ENCODE peak calls at places on chromosomes 2 and 18, in seven cellular contexts. One of them, this sample, is unnamed. For H3K9me3, the result is how much of the 10 kb centered on the place peaks cover.

GRCh38 chr2:80525152-80525551 is 220.6 kb upstream of the LRRTM1 start:
- DNase-seq in CD8-positive, alpha-beta T cell: no peak
- DNase-seq in A549: no peak
- DNase-seq in sigmoid colon: no peak
- DNase-seq in PC-9: no peak
- DNase-seq in neural progenitor cell: no peak
- DNase-seq in endodermal cell: no peak
- DNase-seq in this sample: no peak

GRCh38 chr2:186995092-186995491 is 146.1 kb upstream of the ZSWIM2 start:
- DNase-seq in sigmoid colon: no peak
- DNase-seq in endodermal cell: no peak
- DNase-seq in CD8-positive, alpha-beta T cell: no peak
- DNase-seq in PC-9: no peak
- DNase-seq in neural progenitor cell: no peak
- DNase-seq in A549: no peak
- DNase-seq in this sample: no peak

GRCh38 chr2:121418494-121419058 is 112.1 kb upstream of the RNU4ATAC start:
- DNase-seq in sigmoid colon: no peak
- DNase-seq in PC-9: no peak
- DNase-seq in CD8-positive, alpha-beta T cell: no peak
- DNase-seq in neural progenitor cell: no peak
- DNase-seq in A549: no peak
- DNase-seq in endodermal cell: no peak
- DNase-seq in this sample: no peak

GRCh38 chr2:7567646-7568045 is 650.4 kb downstream of the RNF144A start:
- DNase-seq in A549: no peak
- DNase-seq in PC-9: no peak
- DNase-seq in sigmoid colon: no peak
- DNase-seq in CD8-positive, alpha-beta T cell: peak
- DNase-seq in neural progenitor cell: no peak
- DNase-seq in endodermal cell: no peak
- DNase-seq in this sample: no peak

GRCh38 chr2:189287982-189288494 is 108.5 kb upstream of the COL5A2 start:
- DNase-seq in neural progenitor cell: peak
- DNase-seq in sigmoid colon: no peak
- DNase-seq in CD8-positive, alpha-beta T cell: no peak
- DNase-seq in A549: peak
- DNase-seq in endodermal cell: no peak
- DNase-seq in PC-9: no peak
- DNase-seq in this sample: no peak

GRCh38 chr18:35460719-35461118 is 37.0 kb downstream of the INO80C start:
- DNase-seq in neural progenitor cell: no peak
- DNase-seq in CD8-positive, alpha-beta T cell: no peak
- DNase-seq in A549: no peak
- DNase-seq in PC-9: peak
- DNase-seq in sigmoid colon: no peak
- DNase-seq in endodermal cell: no peak
- DNase-seq in this sample: no peak

GRCh38 chr2:197890160-197890559 is 85.8 kb downstream of the PLCL1 start:
- DNase-seq in CD8-positive, alpha-beta T cell: no peak
- DNase-seq in endodermal cell: no peak
- DNase-seq in sigmoid colon: no peak
- DNase-seq in PC-9: no peak
- DNase-seq in neural progenitor cell: no peak
- DNase-seq in A549: no peak
- DNase-seq in this sample: no peak

GRCh38 chr2:237686659-237687136 is 59.3 kb downstream of the LRRFIP1 start:
- DNase-seq in A549: no peak
- DNase-seq in neural progenitor cell: no peak
- DNase-seq in sigmoid colon: peak
- DNase-seq in endodermal cell: no peak
- DNase-seq in CD8-positive, alpha-beta T cell: no peak
- DNase-seq in PC-9: no peak
- DNase-seq in this sample: no peak

GRCh38 chr2:108594982-108595464 is 60.8 kb downstream of the LIMS1 start:
- DNase-seq in sigmoid colon: no peak
- DNase-seq in endodermal cell: peak
- DNase-seq in CD8-positive, alpha-beta T cell: no peak
- DNase-seq in PC-9: peak
- DNase-seq in neural progenitor cell: no peak
- DNase-seq in A549: no peak
- DNase-seq in this sample: no peak

GRCh38 chr2:39516347-39517101 is 79.4 kb upstream of the MAP4K3 start:
- DNase-seq in CD8-positive, alpha-beta T cell: no peak
- DNase-seq in A549: no peak
- DNase-seq in endodermal cell: peak
- DNase-seq in PC-9: no peak
- DNase-seq in sigmoid colon: peak
- DNase-seq in neural progenitor cell: peak
- DNase-seq in this sample: no peak

GRCh38 chr18:3747176-3747973 is 297.4 kb downstream of the TGIF1 start:
- DNase-seq in sigmoid colon: no peak
- DNase-seq in neural progenitor cell: no peak
- DNase-seq in CD8-positive, alpha-beta T cell: no peak
- DNase-seq in A549: no peak
- DNase-seq in PC-9: peak
- DNase-seq in endodermal cell: no peak
- DNase-seq in this sample: no peak

GRCh38 chr2:50098242-50098641 is 933.7 kb downstream of the NRXN1 start:
- DNase-seq in A549: no peak
- DNase-seq in endodermal cell: peak
- DNase-seq in sigmoid colon: no peak
- DNase-seq in CD8-positive, alpha-beta T cell: no peak
- DNase-seq in neural progenitor cell: no peak
- DNase-seq in PC-9: no peak
- DNase-seq in this sample: no peak

GRCh38 chr2:26255735-26256384 is 11.1 kb downstream of the HADHB start:
- DNase-seq in A549: no peak
- DNase-seq in sigmoid colon: no peak
- DNase-seq in PC-9: peak
- DNase-seq in endodermal cell: no peak
- DNase-seq in neural progenitor cell: no peak
- DNase-seq in CD8-positive, alpha-beta T cell: no peak
- DNase-seq in this sample: no peak

GRCh38 chr2:47767880-47768609 is 14.9 kb upstream of the MSH6 start:
- DNase-seq in PC-9: no peak
- DNase-seq in CD8-positive, alpha-beta T cell: peak
- DNase-seq in neural progenitor cell: peak
- DNase-seq in endodermal cell: peak
- DNase-seq in sigmoid colon: peak
- DNase-seq in A549: peak
- DNase-seq in this sample: peak

GRCh38 chr2:60046529-60046928 is 506.9 kb downstream of the BCL11A start:
- DNase-seq in CD8-positive, alpha-beta T cell: no peak
- DNase-seq in PC-9: no peak
- DNase-seq in sigmoid colon: no peak
- DNase-seq in A549: no peak
- DNase-seq in endodermal cell: no peak
- DNase-seq in neural progenitor cell: no peak
- DNase-seq in this sample: no peak

GRCh38 chr2:74457549-74458131 is 598 bp upstream of the WBP1 start:
- DNase-seq in neural progenitor cell: peak
- DNase-seq in PC-9: no peak
- DNase-seq in sigmoid colon: peak
- DNase-seq in CD8-positive, alpha-beta T cell: peak
- DNase-seq in A549: peak
- DNase-seq in endodermal cell: peak
- DNase-seq in this sample: peak

GRCh38 chr2:89818873-89819272 is 1127.4 kb downstream of the RPIA start:
- DNase-seq in PC-9: no peak
- DNase-seq in sigmoid colon: no peak
- DNase-seq in CD8-positive, alpha-beta T cell: no peak
- DNase-seq in neural progenitor cell: no peak
- DNase-seq in endodermal cell: no peak
- DNase-seq in A549: no peak
- DNase-seq in this sample: no peak
- H3K9me3 ChIP-seq in PC-9: half or more
- H3K9me3 ChIP-seq in sigmoid colon: under half
- H3K9me3 ChIP-seq in CD8-positive, alpha-beta T cell: under half
- H3K9me3 ChIP-seq in neural progenitor cell: half or more
- H3K9me3 ChIP-seq in endodermal cell: under half
- H3K9me3 ChIP-seq in A549: under half
- H3K9me3 ChIP-seq in this sample: under half

GRCh38 chr2:51998890-51999289 is 967.0 kb upstream of the NRXN1 start:
- DNase-seq in endodermal cell: no peak
- DNase-seq in PC-9: no peak
- DNase-seq in neural progenitor cell: no peak
- DNase-seq in A549: no peak
- DNase-seq in CD8-positive, alpha-beta T cell: no peak
- DNase-seq in sigmoid colon: peak
- DNase-seq in this sample: no peak
- H3K9me3 ChIP-seq in endodermal cell: under half
- H3K9me3 ChIP-seq in PC-9: under half
- H3K9me3 ChIP-seq in neural progenitor cell: under half
- H3K9me3 ChIP-seq in A549: under half
- H3K9me3 ChIP-seq in CD8-positive, alpha-beta T cell: under half
- H3K9me3 ChIP-seq in sigmoid colon: under half
- H3K9me3 ChIP-seq in this sample: under half

DNA sequence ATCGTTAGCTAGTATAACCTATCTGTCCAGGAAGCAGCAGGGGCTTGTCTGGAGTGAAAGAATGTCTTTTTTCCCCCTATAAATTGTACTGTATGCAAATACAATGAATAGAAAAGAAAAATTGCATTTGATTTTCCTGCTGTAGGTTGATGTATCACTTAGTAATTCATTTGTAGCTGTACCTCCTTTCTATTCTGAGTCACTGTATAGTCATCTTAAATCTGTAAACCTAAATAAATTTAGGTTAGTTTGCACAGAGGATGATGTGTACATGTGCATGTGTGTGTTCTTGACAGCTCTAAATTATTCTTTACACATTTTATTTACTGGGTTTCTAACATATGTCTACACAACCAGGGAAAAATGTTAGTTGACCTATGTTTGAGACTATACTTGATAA is 478.7 kb upstream of the CNTNAP5 start:
- DNase-seq in neural progenitor cell: no peak
- DNase-seq in endodermal cell: no peak
- DNase-seq in CD8-positive, alpha-beta T cell: no peak
- DNase-seq in A549: no peak
- DNase-seq in PC-9: no peak
- DNase-seq in sigmoid colon: no peak
- DNase-seq in this sample: no peak
- H3K9me3 ChIP-seq in neural progenitor cell: under half
- H3K9me3 ChIP-seq in endodermal cell: under half
- H3K9me3 ChIP-seq in CD8-positive, alpha-beta T cell: under half
- H3K9me3 ChIP-seq in A549: under half
- H3K9me3 ChIP-seq in PC-9: under half
- H3K9me3 ChIP-seq in sigmoid colon: under half
- H3K9me3 ChIP-seq in this sample: under half

DNA sequence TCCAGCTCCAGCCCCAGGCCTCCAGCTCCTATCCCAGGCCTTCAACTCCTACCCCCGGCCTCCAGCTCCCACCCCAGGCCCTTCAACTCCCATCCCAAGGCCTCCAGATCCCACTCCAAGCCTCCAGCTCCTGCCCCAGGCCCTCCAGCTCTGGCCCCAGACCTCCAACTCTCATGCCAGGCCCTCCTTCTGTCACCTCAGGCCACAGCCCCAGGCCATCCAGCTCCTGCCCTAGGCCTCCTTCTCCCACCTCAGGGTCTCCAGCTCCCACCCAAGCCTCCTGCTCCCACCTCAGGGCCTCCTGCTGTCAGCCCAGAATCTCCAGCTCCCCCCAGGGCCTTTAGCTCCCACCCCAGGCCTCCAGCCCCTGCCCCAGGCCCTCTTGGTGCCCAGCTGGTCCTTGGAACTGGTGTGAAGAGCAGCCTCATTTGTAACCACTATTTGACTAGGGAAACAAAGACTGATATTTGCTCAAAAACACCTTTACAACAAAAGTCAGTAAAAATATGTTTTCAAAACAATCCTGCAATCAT is 67.8 kb upstream of the SALL3 start:
- DNase-seq in CD8-positive, alpha-beta T cell: no peak
- DNase-seq in neural progenitor cell: no peak
- DNase-seq in sigmoid colon: no peak
- DNase-seq in PC-9: no peak
- DNase-seq in endodermal cell: peak
- DNase-seq in A549: no peak
- DNase-seq in this sample: no peak
- H3K9me3 ChIP-seq in CD8-positive, alpha-beta T cell: under half
- H3K9me3 ChIP-seq in neural progenitor cell: under half
- H3K9me3 ChIP-seq in sigmoid colon: under half
- H3K9me3 ChIP-seq in PC-9: under half
- H3K9me3 ChIP-seq in endodermal cell: under half
- H3K9me3 ChIP-seq in A549: under half
- H3K9me3 ChIP-seq in this sample: under half

GRCh38 chr2:52220393-52220792 is 1188.5 kb upstream of the NRXN1 start:
- DNase-seq in CD8-positive, alpha-beta T cell: no peak
- DNase-seq in neural progenitor cell: no peak
- DNase-seq in sigmoid colon: no peak
- DNase-seq in PC-9: no peak
- DNase-seq in A549: no peak
- DNase-seq in endodermal cell: no peak
- DNase-seq in this sample: no peak
- H3K9me3 ChIP-seq in CD8-positive, alpha-beta T cell: under half
- H3K9me3 ChIP-seq in neural progenitor cell: under half
- H3K9me3 ChIP-seq in sigmoid colon: under half
- H3K9me3 ChIP-seq in PC-9: under half
- H3K9me3 ChIP-seq in A549: under half
- H3K9me3 ChIP-seq in endodermal cell: under half
- H3K9me3 ChIP-seq in this sample: under half

DNA sequence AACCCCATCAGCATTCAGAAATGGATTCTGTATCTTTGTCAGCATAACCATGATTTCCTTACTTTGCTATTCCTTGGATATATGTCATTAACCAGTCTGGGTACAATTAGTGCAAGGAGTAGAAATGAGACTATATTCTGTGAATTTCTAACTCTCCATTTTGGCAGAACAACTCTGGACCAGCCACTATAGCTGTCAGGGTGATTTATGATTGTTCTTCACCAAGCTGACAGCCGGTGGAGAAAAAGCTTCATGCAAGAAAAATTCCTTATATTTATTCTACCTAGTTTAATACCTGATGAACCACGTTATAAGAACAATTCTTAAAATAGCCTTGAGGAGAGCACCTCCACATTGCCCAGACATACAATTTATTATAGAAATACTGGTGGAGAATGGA is 431.2 kb upstream of the TCF4 start:
- DNase-seq in sigmoid colon: no peak
- DNase-seq in PC-9: no peak
- DNase-seq in CD8-positive, alpha-beta T cell: no peak
- DNase-seq in neural progenitor cell: no peak
- DNase-seq in A549: no peak
- DNase-seq in endodermal cell: no peak
- DNase-seq in this sample: no peak
- H3K9me3 ChIP-seq in sigmoid colon: under half
- H3K9me3 ChIP-seq in PC-9: under half
- H3K9me3 ChIP-seq in CD8-positive, alpha-beta T cell: under half
- H3K9me3 ChIP-seq in neural progenitor cell: under half
- H3K9me3 ChIP-seq in A549: under half
- H3K9me3 ChIP-seq in endodermal cell: under half
- H3K9me3 ChIP-seq in this sample: under half